ENCODE peak calls at places on chromosomes 12 and 14, in six cellular contexts. One of them, this sample, is unnamed.

GRCh38 chr12:490260-490659 is 30.5 kb downstream of the B4GALNT3 start:
- DNase-seq in mammary epithelial cell: no peak
- DNase-seq in CD4-positive, CD25-positive, alpha-beta regulatory T cell: no peak
- DNase-seq in neural progenitor cell: no peak
- DNase-seq in esophagus squamous epithelium: no peak
- DNase-seq in breast epithelium: no peak
- DNase-seq in this sample: no peak

GRCh38 chr14:71231521-71232393 is 324.5 kb downstream of the PCNX1 start:
- DNase-seq in mammary epithelial cell: no peak
- DNase-seq in CD4-positive, CD25-positive, alpha-beta regulatory T cell: peak
- DNase-seq in neural progenitor cell: no peak
- DNase-seq in esophagus squamous epithelium: no peak
- DNase-seq in breast epithelium: no peak
- DNase-seq in this sample: no peak

GRCh38 chr12:41970744-41971143 is 173.9 kb downstream of the GXYLT1 start:
- DNase-seq in mammary epithelial cell: no peak
- DNase-seq in CD4-positive, CD25-positive, alpha-beta regulatory T cell: no peak
- DNase-seq in neural progenitor cell: no peak
- DNase-seq in esophagus squamous epithelium: no peak
- DNase-seq in breast epithelium: no peak
- DNase-seq in this sample: no peak

GRCh38 chr12:52672321-52672933 is 7.8 kb downstream of the KRT1 start:
- DNase-seq in mammary epithelial cell: peak
- DNase-seq in CD4-positive, CD25-positive, alpha-beta regulatory T cell: no peak
- DNase-seq in neural progenitor cell: no peak
- DNase-seq in esophagus squamous epithelium: no peak
- DNase-seq in breast epithelium: no peak
- DNase-seq in this sample: no peak

GRCh38 chr12:76766161-76766560 is 2.2 kb downstream of the ZDHHC17 start:
- DNase-seq in mammary epithelial cell: no peak
- DNase-seq in CD4-positive, CD25-positive, alpha-beta regulatory T cell: no peak
- DNase-seq in neural progenitor cell: no peak
- DNase-seq in esophagus squamous epithelium: no peak
- DNase-seq in breast epithelium: no peak
- DNase-seq in this sample: no peak

GRCh38 chr12:12724421-12725085 is 7.4 kb downstream of the CDKN1B start:
- DNase-seq in mammary epithelial cell: no peak
- DNase-seq in CD4-positive, CD25-positive, alpha-beta regulatory T cell: no peak
- DNase-seq in neural progenitor cell: peak
- DNase-seq in esophagus squamous epithelium: no peak
- DNase-seq in breast epithelium: no peak
- DNase-seq in this sample: no peak

GRCh38 chr12:25615119-25615518 is 62.0 kb upstream of the LMNTD1 start:
- DNase-seq in mammary epithelial cell: peak
- DNase-seq in CD4-positive, CD25-positive, alpha-beta regulatory T cell: no peak
- DNase-seq in neural progenitor cell: no peak
- DNase-seq in esophagus squamous epithelium: no peak
- DNase-seq in breast epithelium: no peak
- DNase-seq in this sample: no peak

GRCh38 chr12:3145036-3145435 is 67.9 kb downstream of the TSPAN9 start:
- DNase-seq in mammary epithelial cell: no peak
- DNase-seq in CD4-positive, CD25-positive, alpha-beta regulatory T cell: no peak
- DNase-seq in neural progenitor cell: no peak
- DNase-seq in esophagus squamous epithelium: no peak
- DNase-seq in breast epithelium: no peak
- DNase-seq in this sample: no peak

GRCh38 chr12:132384916-132385315 is 55.5 kb upstream of the GALNT9 start:
- DNase-seq in mammary epithelial cell: no peak
- DNase-seq in CD4-positive, CD25-positive, alpha-beta regulatory T cell: no peak
- DNase-seq in neural progenitor cell: no peak
- DNase-seq in esophagus squamous epithelium: no peak
- DNase-seq in breast epithelium: no peak
- DNase-seq in this sample: no peak

GRCh38 chr14:53955671-53956426 is 776 bp downstream of the BMP4 start:
- DNase-seq in mammary epithelial cell: no peak
- DNase-seq in CD4-positive, CD25-positive, alpha-beta regulatory T cell: peak
- DNase-seq in neural progenitor cell: peak
- DNase-seq in esophagus squamous epithelium: no peak
- DNase-seq in breast epithelium: peak
- DNase-seq in this sample: no peak

GRCh38 chr14:68669101-68669500 is 123.8 kb downstream of the ZFP36L1 start:
- DNase-seq in mammary epithelial cell: no peak
- DNase-seq in CD4-positive, CD25-positive, alpha-beta regulatory T cell: no peak
- DNase-seq in neural progenitor cell: no peak
- DNase-seq in esophagus squamous epithelium: no peak
- DNase-seq in breast epithelium: peak
- DNase-seq in this sample: no peak

GRCh38 chr12:29066061-29066588 is 83.0 kb upstream of the FAR2 start:
- DNase-seq in mammary epithelial cell: peak
- DNase-seq in CD4-positive, CD25-positive, alpha-beta regulatory T cell: peak
- DNase-seq in neural progenitor cell: peak
- DNase-seq in esophagus squamous epithelium: no peak
- DNase-seq in breast epithelium: no peak
- DNase-seq in this sample: no peak

GRCh38 chr12:51449569-51450246 is 25.1 kb downstream of the SLC4A8 start:
- DNase-seq in mammary epithelial cell: peak
- DNase-seq in CD4-positive, CD25-positive, alpha-beta regulatory T cell: no peak
- DNase-seq in neural progenitor cell: no peak
- DNase-seq in esophagus squamous epithelium: no peak
- DNase-seq in breast epithelium: no peak
- DNase-seq in this sample: no peak

GRCh38 chr14:63276492-63277342 is 42.0 kb downstream of the GPHB5 start:
- DNase-seq in mammary epithelial cell: peak
- DNase-seq in CD4-positive, CD25-positive, alpha-beta regulatory T cell: peak
- DNase-seq in neural progenitor cell: peak
- DNase-seq in esophagus squamous epithelium: no peak
- DNase-seq in breast epithelium: no peak
- DNase-seq in this sample: no peak

GRCh38 chr12:75660107-75660530 is 148.7 kb upstream of the KRR1 start:
- DNase-seq in mammary epithelial cell: peak
- DNase-seq in CD4-positive, CD25-positive, alpha-beta regulatory T cell: peak
- DNase-seq in neural progenitor cell: no peak
- DNase-seq in esophagus squamous epithelium: no peak
- DNase-seq in breast epithelium: no peak
- DNase-seq in this sample: no peak

GRCh38 chr12:11941601-11942360 is 129.0 kb upstream of the BCL2L14 start:
- DNase-seq in mammary epithelial cell: peak
- DNase-seq in CD4-positive, CD25-positive, alpha-beta regulatory T cell: no peak
- DNase-seq in neural progenitor cell: no peak
- DNase-seq in esophagus squamous epithelium: no peak
- DNase-seq in breast epithelium: no peak
- DNase-seq in this sample: no peak

GRCh38 chr14:87102979-87103378 is 890.0 kb downstream of the GALC start:
- DNase-seq in mammary epithelial cell: no peak
- DNase-seq in CD4-positive, CD25-positive, alpha-beta regulatory T cell: no peak
- DNase-seq in neural progenitor cell: no peak
- DNase-seq in esophagus squamous epithelium: no peak
- DNase-seq in breast epithelium: no peak
- DNase-seq in this sample: no peak

GRCh38 chr14:91945776-91946305 is 1.7 kb downstream of the FBLN5 start:
- DNase-seq in mammary epithelial cell: no peak
- DNase-seq in CD4-positive, CD25-positive, alpha-beta regulatory T cell: no peak
- DNase-seq in neural progenitor cell: no peak
- DNase-seq in esophagus squamous epithelium: no peak
- DNase-seq in breast epithelium: no peak
- DNase-seq in this sample: no peak

GRCh38 chr12:50160643-50161042 is 6.5 kb downstream of the CERS5 start:
- DNase-seq in mammary epithelial cell: no peak
- DNase-seq in CD4-positive, CD25-positive, alpha-beta regulatory T cell: no peak
- DNase-seq in neural progenitor cell: no peak
- DNase-seq in esophagus squamous epithelium: no peak
- DNase-seq in breast epithelium: no peak
- DNase-seq in this sample: no peak

GRCh38 chr12:22530-23201 is 43.9 kb upstream of the IQSEC3 start:
- DNase-seq in mammary epithelial cell: no peak
- DNase-seq in CD4-positive, CD25-positive, alpha-beta regulatory T cell: no peak
- DNase-seq in neural progenitor cell: no peak
- DNase-seq in esophagus squamous epithelium: no peak
- DNase-seq in breast epithelium: no peak
- DNase-seq in this sample: no peak

GRCh38 chr14:77004711-77005460 is 23.6 kb downstream of the IRF2BPL start:
- DNase-seq in mammary epithelial cell: peak
- DNase-seq in CD4-positive, CD25-positive, alpha-beta regulatory T cell: no peak
- DNase-seq in neural progenitor cell: no peak
- DNase-seq in esophagus squamous epithelium: no peak
- DNase-seq in breast epithelium: no peak
- DNase-seq in this sample: no peak

GRCh38 chr12:65306229-65306602 is 27.7 kb downstream of the MSRB3 start:
- DNase-seq in mammary epithelial cell: peak
- DNase-seq in CD4-positive, CD25-positive, alpha-beta regulatory T cell: no peak
- DNase-seq in neural progenitor cell: no peak
- DNase-seq in esophagus squamous epithelium: no peak
- DNase-seq in breast epithelium: no peak
- DNase-seq in this sample: no peak

GRCh38 chr14:74573421-74574091 is 38.5 kb downstream of the LTBP2 start:
- DNase-seq in mammary epithelial cell: peak
- DNase-seq in CD4-positive, CD25-positive, alpha-beta regulatory T cell: no peak
- DNase-seq in neural progenitor cell: no peak
- DNase-seq in esophagus squamous epithelium: no peak
- DNase-seq in breast epithelium: no peak
- DNase-seq in this sample: no peak

GRCh38 chr12:119322324-119322723 is 12.2 kb upstream of the CCDC60 start:
- DNase-seq in mammary epithelial cell: no peak
- DNase-seq in CD4-positive, CD25-positive, alpha-beta regulatory T cell: no peak
- DNase-seq in neural progenitor cell: no peak
- DNase-seq in esophagus squamous epithelium: no peak
- DNase-seq in breast epithelium: no peak
- DNase-seq in this sample: no peak
- H3K4me3 ChIP-seq in mammary epithelial cell: no peak
- H3K4me3 ChIP-seq in CD4-positive, CD25-positive, alpha-beta regulatory T cell: no peak
- H3K4me3 ChIP-seq in neural progenitor cell: no peak
- H3K4me3 ChIP-seq in esophagus squamous epithelium: no peak
- H3K4me3 ChIP-seq in breast epithelium: no peak
- H3K4me3 ChIP-seq in this sample: no peak

GRCh38 chr14:52023518-52023917 is 34.2 kb downstream of the RTRAF start:
- DNase-seq in mammary epithelial cell: peak
- DNase-seq in CD4-positive, CD25-positive, alpha-beta regulatory T cell: no peak
- DNase-seq in neural progenitor cell: no peak
- DNase-seq in esophagus squamous epithelium: no peak
- DNase-seq in breast epithelium: no peak
- DNase-seq in this sample: no peak

GRCh38 chr14:52018970-52019369 is 29.6 kb downstream of the RTRAF start:
- DNase-seq in mammary epithelial cell: no peak
- DNase-seq in CD4-positive, CD25-positive, alpha-beta regulatory T cell: no peak
- DNase-seq in neural progenitor cell: no peak
- DNase-seq in esophagus squamous epithelium: no peak
- DNase-seq in breast epithelium: no peak
- DNase-seq in this sample: no peak

GRCh38 chr14:52020866-52021717 is 31.7 kb downstream of the RTRAF start:
- DNase-seq in mammary epithelial cell: no peak
- DNase-seq in CD4-positive, CD25-positive, alpha-beta regulatory T cell: peak
- DNase-seq in neural progenitor cell: peak
- DNase-seq in esophagus squamous epithelium: no peak
- DNase-seq in breast epithelium: no peak
- DNase-seq in this sample: no peak

GRCh38 chr14:52020315-52020714 is 31.0 kb downstream of the RTRAF start:
- DNase-seq in mammary epithelial cell: no peak
- DNase-seq in CD4-positive, CD25-positive, alpha-beta regulatory T cell: peak
- DNase-seq in neural progenitor cell: no peak
- DNase-seq in esophagus squamous epithelium: no peak
- DNase-seq in breast epithelium: no peak
- DNase-seq in this sample: no peak

GRCh38 chr14:52021971-52022600 is 32.7 kb downstream of the RTRAF start:
- DNase-seq in mammary epithelial cell: peak
- DNase-seq in CD4-positive, CD25-positive, alpha-beta regulatory T cell: peak
- DNase-seq in neural progenitor cell: no peak
- DNase-seq in esophagus squamous epithelium: no peak
- DNase-seq in breast epithelium: no peak
- DNase-seq in this sample: no peak
- H3K27ac ChIP-seq in mammary epithelial cell: no peak
- H3K27ac ChIP-seq in CD4-positive, CD25-positive, alpha-beta regulatory T cell: no peak
- H3K27ac ChIP-seq in neural progenitor cell: no peak
- H3K27ac ChIP-seq in esophagus squamous epithelium: peak
- H3K27ac ChIP-seq in breast epithelium: no peak
- H3K27ac ChIP-seq in this sample: no peak

GRCh38 chr14:24189460-24189859 is 844 bp upstream of the IPO4 start:
- DNase-seq in mammary epithelial cell: no peak
- DNase-seq in CD4-positive, CD25-positive, alpha-beta regulatory T cell: no peak
- DNase-seq in neural progenitor cell: no peak
- DNase-seq in esophagus squamous epithelium: no peak
- DNase-seq in breast epithelium: no peak
- DNase-seq in this sample: no peak
- H3K4me3 ChIP-seq in mammary epithelial cell: no peak
- H3K4me3 ChIP-seq in CD4-positive, CD25-positive, alpha-beta regulatory T cell: no peak
- H3K4me3 ChIP-seq in neural progenitor cell: peak
- H3K4me3 ChIP-seq in esophagus squamous epithelium: no peak
- H3K4me3 ChIP-seq in breast epithelium: no peak
- H3K4me3 ChIP-seq in this sample: no peak

GRCh38 chr12:121845699-121846098 is 13.0 kb downstream of the HPD start:
- DNase-seq in mammary epithelial cell: no peak
- DNase-seq in CD4-positive, CD25-positive, alpha-beta regulatory T cell: no peak
- DNase-seq in neural progenitor cell: no peak
- DNase-seq in esophagus squamous epithelium: no peak
- DNase-seq in breast epithelium: no peak
- DNase-seq in this sample: no peak
- H3K27ac ChIP-seq in mammary epithelial cell: no peak
- H3K27ac ChIP-seq in CD4-positive, CD25-positive, alpha-beta regulatory T cell: no peak
- H3K27ac ChIP-seq in neural progenitor cell: no peak
- H3K27ac ChIP-seq in esophagus squamous epithelium: no peak
- H3K27ac ChIP-seq in breast epithelium: no peak
- H3K27ac ChIP-seq in this sample: no peak

GRCh38 chr14:52313493-52313881 is 625 bp upstream of the PTGER2 start:
- DNase-seq in mammary epithelial cell: no peak
- DNase-seq in CD4-positive, CD25-positive, alpha-beta regulatory T cell: peak
- DNase-seq in neural progenitor cell: no peak
- DNase-seq in esophagus squamous epithelium: no peak
- DNase-seq in breast epithelium: no peak
- DNase-seq in this sample: no peak

GRCh38 chr14:52314521-52315354 is 626 bp downstream of the PTGER2 start:
- DNase-seq in mammary epithelial cell: peak
- DNase-seq in CD4-positive, CD25-positive, alpha-beta regulatory T cell: peak
- DNase-seq in neural progenitor cell: peak
- DNase-seq in esophagus squamous epithelium: no peak
- DNase-seq in breast epithelium: no peak
- DNase-seq in this sample: peak

GRCh38 chr14:52312872-52313492 is 1.1 kb upstream of the PTGER2 start:
- DNase-seq in mammary epithelial cell: no peak
- DNase-seq in CD4-positive, CD25-positive, alpha-beta regulatory T cell: no peak
- DNase-seq in neural progenitor cell: no peak
- DNase-seq in esophagus squamous epithelium: no peak
- DNase-seq in breast epithelium: no peak
- DNase-seq in this sample: no peak

GRCh38 chr14:52315355-52315718 is 1.2 kb downstream of the PTGER2 start:
- DNase-seq in mammary epithelial cell: no peak
- DNase-seq in CD4-positive, CD25-positive, alpha-beta regulatory T cell: peak
- DNase-seq in neural progenitor cell: peak
- DNase-seq in esophagus squamous epithelium: no peak
- DNase-seq in breast epithelium: no peak
- DNase-seq in this sample: no peak

DNA sequence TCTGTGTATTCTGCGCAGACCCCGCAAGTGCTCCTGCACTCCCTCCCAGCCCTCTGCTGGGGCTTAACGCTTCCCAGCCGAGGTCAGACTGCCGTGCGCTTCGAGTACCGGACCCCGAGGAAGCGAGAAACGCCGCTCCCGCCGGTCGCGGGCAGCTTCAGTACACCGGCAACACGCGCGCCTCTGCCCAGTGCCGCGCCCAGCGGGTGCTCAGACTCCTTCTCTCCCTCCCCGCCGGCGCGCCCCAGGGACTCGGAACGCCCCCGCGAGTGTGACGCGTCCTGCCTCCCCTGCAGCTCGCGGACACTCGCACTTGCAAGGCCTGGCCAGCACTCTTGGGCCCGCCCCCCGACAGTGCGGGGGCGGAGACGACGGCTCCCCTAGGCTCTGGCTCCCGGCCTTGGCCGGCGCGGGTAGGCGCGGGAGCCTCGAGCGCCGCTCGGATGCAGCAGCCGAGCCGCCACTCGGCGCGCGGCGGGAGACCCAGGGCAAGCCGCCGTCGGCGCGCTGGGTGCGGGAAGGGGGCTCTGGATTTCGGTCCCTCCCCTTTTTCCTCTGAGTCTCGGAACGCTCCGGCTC is at the start of gene PTGER2:
- DNase-seq in mammary epithelial cell: peak
- DNase-seq in CD4-positive, CD25-positive, alpha-beta regulatory T cell: peak
- DNase-seq in neural progenitor cell: peak
- DNase-seq in esophagus squamous epithelium: peak
- DNase-seq in breast epithelium: no peak
- DNase-seq in this sample: peak
- H3K4me3 ChIP-seq in mammary epithelial cell: peak
- H3K4me3 ChIP-seq in CD4-positive, CD25-positive, alpha-beta regulatory T cell: peak
- H3K4me3 ChIP-seq in neural progenitor cell: peak
- H3K4me3 ChIP-seq in esophagus squamous epithelium: peak
- H3K4me3 ChIP-seq in breast epithelium: peak
- H3K4me3 ChIP-seq in this sample: peak